ENCODE peak calls at places on chromosomes 4 and X, in eight cellular contexts. Z, P, G, K, E, D, F and S are unnamed samples.
A peak's percentile ranks its signal among the peaks of the same experiment; 100 is the strongest.

GRCh38 chrX:105975382-105975781 is 63.1 kb downstream of the SERPINA7 start:
- DNase-seq in D (no peak), F (peak; percentile 24), Z (no peak), E (peak; percentile 22), G (peak; percentile 28), P (no peak), K (no peak), S (no peak)

GRCh38 chr4:576991-577498 is 950 bp upstream of the TMEM271 start:
- DNase-seq in Z (no peak), K (no peak), F (no peak), G (peak; percentile 22), P (no peak), E (peak; percentile 40), D (peak; percentile 20), S (no peak)

GRCh38 chr4:99414401-99414800 is 20.7 kb downstream of the ADH7 start:
- DNase-seq in D (no peak), P (no peak), Z (no peak), F (peak; percentile 12), G (peak; percentile 65), E (no peak), K (no peak), S (no peak)

GRCh38 chr4:80948161-80948560 is 82.3 kb upstream of the BMP3 start:
- DNase-seq in G (peak; percentile 74), K (no peak), D (no peak), E (no peak), Z (no peak), F (no peak), P (no peak), S (no peak)

GRCh38 chrX:48459483-48459882 is 10.6 kb downstream of the SLC38A5 start:
- DNase-seq in G (no peak), K (no peak), F (no peak), E (no peak), D (no peak), P (no peak), Z (no peak), S (no peak)

GRCh38 chr4:101140228-101140627 is 207.1 kb downstream of the PPP3CA start:
- DNase-seq in Z (no peak), D (no peak), K (no peak), P (no peak), E (no peak), G (no peak), F (no peak), S (no peak)

GRCh38 chrX:118152721-118153120 is 36.1 kb upstream of the KLHL13 start:
- DNase-seq in Z (no peak), G (no peak), P (no peak), E (no peak), K (no peak), D (no peak), F (no peak), S (no peak)

GRCh38 chr4:138188406-138189084 is 53.6 kb downstream of the SLC7A11 start:
- DNase-seq in K (no peak), F (no peak), D (no peak), P (no peak), G (no peak), E (peak; percentile 65), Z (no peak), S (no peak)

GRCh38 chr4:174549696-174550095 is 27.4 kb upstream of the HPGD start:
- DNase-seq in Z (no peak), P (no peak), F (no peak), E (no peak), D (no peak), G (peak; percentile 24), K (no peak), S (no peak)

GRCh38 chr4:60962286-60962685 is 237.8 kb upstream of the ADGRL3 start:
- DNase-seq in F (no peak), Z (peak; percentile 36), K (no peak), G (no peak), P (no peak), D (no peak), E (peak; percentile 61), S (no peak)

GRCh38 chr4:142473218-142473959 is 372.7 kb downstream of the INPP4B start:
- DNase-seq in K (peak; percentile 28), E (no peak), G (no peak), F (no peak), Z (no peak), D (peak; percentile 50), P (no peak), S (no peak)

GRCh38 chr4:40576651-40577480 is 52.8 kb downstream of the RBM47 start:
- DNase-seq in Z (no peak), K (peak; percentile 84), P (peak; percentile 4), E (peak; percentile 92), F (peak; percentile 80), D (peak; percentile 80), G (peak; percentile 52), S (peak; percentile 93)

GRCh38 chr4:7762376-7763040 is 177.2 kb downstream of the AFAP1 start:
- DNase-seq in Z (no peak), E (peak; percentile 35), K (no peak), P (no peak), F (no peak), D (peak; percentile 20), G (no peak), S (no peak)

GRCh38 chr4:52750819-52751348 is 341 bp downstream of the ERVMER34-1 start:
- DNase-seq in G (peak; percentile 55), E (peak; percentile 42), K (no peak), Z (peak; percentile 53), P (no peak), F (peak; percentile 4), D (peak; percentile 43), S (no peak)

GRCh38 chr4:39664828-39665731 is 26.4 kb upstream of the SMIM14 start:
- DNase-seq in Z (no peak), E (no peak), P (no peak), G (peak; percentile 57), F (peak; percentile 74), D (no peak), K (no peak), S (no peak)

GRCh38 chr4:152666946-152667345 is 12.9 kb downstream of the TMEM154 start:
- DNase-seq in Z (no peak), K (no peak), E (no peak), D (no peak), G (no peak), P (no peak), F (no peak), S (no peak)

GRCh38 chr4:106816501-106816900 is 219.6 kb downstream of the DKK2 start:
- DNase-seq in K (no peak), Z (no peak), F (peak; percentile 87), D (no peak), E (peak; percentile 39), P (no peak), G (peak; percentile 68), S (no peak)

GRCh38 chr4:72701987-72702819 is 133.2 kb upstream of the ADAMTS3 start:
- DNase-seq in D (no peak), E (peak; percentile 69), P (no peak), K (no peak), Z (no peak), G (peak; percentile 91), F (peak; percentile 69), S (no peak)

GRCh38 chr4:87978656-87979055 is 3.1 kb downstream of the SPP1 start:
- DNase-seq in G (no peak), Z (no peak), P (no peak), E (no peak), K (no peak), D (no peak), F (peak; percentile 60), S (no peak)